ENCODE peak calls at places on chromosomes 4 and X, in ten cellular contexts. K is NCI-H82, L is ELR, V is EH, Y is lower lobe of right lung, E is breast epithelium, N is progenitor cell of endocrine pancreas, C is MCF 10A, A is AG20443, D is natural killer cell. W is an unnamed sample.

GRCh38 chrX:69232945-69233344 is 67.7 kb upstream of the PJA1 start:
- DNase-seq in K (peak), L (no peak), V (no peak), Y (no peak), E (no peak), N (no peak), C (peak), A (no peak), D (no peak), W (no peak)

GRCh38 chr4:54625391-54625790 is 32.4 kb upstream of the KIT start:
- DNase-seq in K (no peak), L (no peak), V (peak), Y (no peak), E (no peak), N (no peak), C (peak), A (peak), D (no peak), W (no peak)

GRCh38 chrX:107579956-107580355 is 48.4 kb upstream of the PRPS1 start:
- DNase-seq in K (no peak), L (peak), V (peak), Y (no peak), E (no peak), N (no peak), C (peak), A (no peak), D (no peak), W (no peak)

GRCh38 chr4:152663203-152664066 is 16.4 kb downstream of the TMEM154 start:
- DNase-seq in K (no peak), L (no peak), V (no peak), Y (no peak), E (no peak), N (no peak), C (no peak), A (no peak), D (no peak), W (no peak)

GRCh38 chr4:82984459-82984858 is 26.2 kb downstream of the LIN54 start:
- DNase-seq in K (peak), L (peak), V (peak), Y (no peak), E (no peak), N (no peak), C (peak), A (peak), D (no peak), W (no peak)

GRCh38 chr4:135718019-135718418 is 1516.4 kb upstream of the PABPC4L start:
- DNase-seq in K (no peak), L (peak), V (no peak), Y (no peak), E (no peak), N (no peak), C (peak), A (no peak), D (no peak), W (no peak)

GRCh38 chr4:121256887-121257426 is 92.8 kb upstream of the TNIP3 start:
- DNase-seq in K (no peak), L (no peak), V (no peak), Y (no peak), E (no peak), N (no peak), C (peak), A (no peak), D (no peak), W (no peak)

GRCh38 chr4:185710487-185710995 is 101.5 kb downstream of the SORBS2 start:
- DNase-seq in K (no peak), L (no peak), V (no peak), Y (no peak), E (peak), N (no peak), C (peak), A (no peak), D (no peak), W (peak)

GRCh38 chr4:73967891-73968290 is 13.9 kb downstream of the PF4 start:
- DNase-seq in K (no peak), L (no peak), V (no peak), Y (no peak), E (no peak), N (no peak), C (no peak), A (no peak), D (no peak), W (no peak)

GRCh38 chr4:105198541-105198940 is 51.9 kb downstream of the TET2 start:
- DNase-seq in K (no peak), L (no peak), V (peak), Y (no peak), E (no peak), N (no peak), C (no peak), A (no peak), D (no peak), W (no peak)

W was measured in left cardiac atrium.